ENCODE peak calls at places on chromosomes 2 and 18, in four cellular contexts. S is cardiac fibroblast, J is heart right ventricle, F is astrocyte of the spinal cord. B is an unnamed sample.

GRCh38 chr2:111617804-111618576 is 266.0 kb downstream of the ANAPC1 start:
- DNase-seq in S (peak), J (peak), F (no peak), B (no peak)

GRCh38 chr2:170073288-170073687 is 104.7 kb upstream of the MYO3B start:
- DNase-seq in S (peak), J (peak), F (peak), B (peak)

GRCh38 chr18:75471850-75472249 is 44.3 kb upstream of the SMIM21 start:
- DNase-seq in S (no peak), J (no peak), F (no peak), B (no peak)

GRCh38 chr2:65545818-65546217 is 113.4 kb upstream of the SPRED2 start:
- DNase-seq in S (peak), J (peak), F (no peak), B (peak)

GRCh38 chr2:144049137-144049536 is 470.8 kb downstream of the ZEB2 start:
- DNase-seq in S (no peak), J (no peak), F (no peak), B (no peak)

GRCh38 chr18:49177812-49178211 is 227.0 kb upstream of the SMAD7 start:
- DNase-seq in S (peak), J (no peak), F (peak), B (peak)

GRCh38 chr18:57627488-57627887 is 5.9 kb upstream of the NARS1 start:
- DNase-seq in S (no peak), J (no peak), F (peak), B (peak)

GRCh38 chr18:48804856-48805610 is 145.7 kb downstream of the SMAD7 start:
- DNase-seq in S (no peak), J (no peak), F (no peak), B (no peak)

GRCh38 chr18:2981212-2981728 is 31.7 kb downstream of the LPIN2 start:
- DNase-seq in S (peak), J (no peak), F (peak), B (peak)

GRCh38 chr2:68553098-68553497 is 85.7 kb downstream of the APLF start:
- DNase-seq in S (no peak), J (no peak), F (no peak), B (no peak)

GRCh38 chr18:32405588-32405987 is 65.1 kb downstream of the GAREM1 start:
- DNase-seq in S (no peak), J (no peak), F (no peak), B (no peak)

GRCh38 chr2:234249873-234250272 is 199.4 kb downstream of the SPP2 start:
- DNase-seq in S (peak), J (no peak), F (peak), B (peak)

GRCh38 chr2:85851253-85851955 is 37.4 kb downstream of the ST3GAL5 start:
- DNase-seq in S (no peak), J (no peak), F (no peak), B (peak)

GRCh38 chr2:127193948-127194267 is 26.2 kb downstream of the CYP27C1 start:
- DNase-seq in S (peak), J (no peak), F (peak), B (no peak)

GRCh38 chr2:237236188-237236587 is 150.5 kb downstream of the COPS8 start:
- DNase-seq in S (peak), J (no peak), F (no peak), B (peak)

GRCh38 chr2:134039912-134040581 is 213.8 kb upstream of the MGAT5 start:
- DNase-seq in S (no peak), J (no peak), F (no peak), B (no peak)

GRCh38 chr2:204127238-204127637 is 190.7 kb downstream of the ICOS start:
- DNase-seq in S (no peak), J (no peak), F (peak), B (peak)

GRCh38 chr2:171574149-171574795 is 52.0 kb downstream of the CYBRD1 start:
- DNase-seq in S (peak), J (peak), F (peak), B (peak)

GRCh38 chr2:26528186-26528585 is 50.3 kb upstream of the OTOF start:
- DNase-seq in S (no peak), J (no peak), F (no peak), B (no peak)

GRCh38 chr2:67130526-67131309 is 266.4 kb upstream of the ETAA1 start:
- DNase-seq in S (peak), J (no peak), F (peak), B (no peak)

GRCh38 chr2:69046221-69046662 is 33.3 kb downstream of the ANTXR1 start:
- DNase-seq in S (peak), J (no peak), F (peak), B (peak)

GRCh38 chr2:178804791-178805190 is 2.4 kb downstream of the TTN start:
- DNase-seq in S (no peak), J (no peak), F (no peak), B (peak)

GRCh38 chr18:48354746-48355260 is 54.4 kb downstream of the ZBTB7C start:
- DNase-seq in S (no peak), J (no peak), F (no peak), B (no peak)

GRCh38 chr2:178761759-178762371 is 45.4 kb downstream of the TTN start:
- DNase-seq in S (peak), J (no peak), F (peak), B (peak)

GRCh38 chr2:29213871-29214341 is 98.7 kb downstream of the CLIP4 start:
- DNase-seq in S (no peak), J (no peak), F (no peak), B (peak)

GRCh38 chr18:23641143-23641720 is 21.5 kb downstream of the ANKRD29 start:
- DNase-seq in S (no peak), J (no peak), F (no peak), B (no peak)

GRCh38 chr2:37371979-37372378 is 27.5 kb downstream of the QPCT start:
- DNase-seq in S (no peak), J (no peak), F (no peak), B (no peak)

GRCh38 chr18:13394794-13395193 is 176.2 kb downstream of the LDLRAD4 start:
- DNase-seq in S (no peak), J (no peak), F (no peak), B (no peak)

GRCh38 chr2:233267516-233268245 is 16.2 kb downstream of the ATG16L1 start:
- DNase-seq in S (no peak), J (no peak), F (no peak), B (no peak)

GRCh38 chr2:94762600-94762999 is 108.6 kb upstream of the TEKT4 start:
- DNase-seq in S (no peak), J (no peak), F (no peak), B (no peak)

GRCh38 chr2:171793691-171794678 is 100.1 kb downstream of the SLC25A12 start:
- DNase-seq in S (peak), J (no peak), F (peak), B (no peak)

GRCh38 chr2:207141381-207141780 is 24.4 kb downstream of the KLF7 start:
- DNase-seq in S (no peak), J (no peak), F (no peak), B (no peak)

GRCh38 chr2:207143131-207143473 is 22.6 kb downstream of the KLF7 start:
- DNase-seq in S (no peak), J (no peak), F (no peak), B (no peak)

GRCh38 chr2:207144191-207144795 is 21.5 kb downstream of the KLF7 start:
- DNase-seq in S (no peak), J (no peak), F (no peak), B (no peak)

GRCh38 chr2:207142461-207142860 is 23.3 kb downstream of the KLF7 start:
- DNase-seq in S (peak), J (peak), F (no peak), B (no peak)

DNA sequence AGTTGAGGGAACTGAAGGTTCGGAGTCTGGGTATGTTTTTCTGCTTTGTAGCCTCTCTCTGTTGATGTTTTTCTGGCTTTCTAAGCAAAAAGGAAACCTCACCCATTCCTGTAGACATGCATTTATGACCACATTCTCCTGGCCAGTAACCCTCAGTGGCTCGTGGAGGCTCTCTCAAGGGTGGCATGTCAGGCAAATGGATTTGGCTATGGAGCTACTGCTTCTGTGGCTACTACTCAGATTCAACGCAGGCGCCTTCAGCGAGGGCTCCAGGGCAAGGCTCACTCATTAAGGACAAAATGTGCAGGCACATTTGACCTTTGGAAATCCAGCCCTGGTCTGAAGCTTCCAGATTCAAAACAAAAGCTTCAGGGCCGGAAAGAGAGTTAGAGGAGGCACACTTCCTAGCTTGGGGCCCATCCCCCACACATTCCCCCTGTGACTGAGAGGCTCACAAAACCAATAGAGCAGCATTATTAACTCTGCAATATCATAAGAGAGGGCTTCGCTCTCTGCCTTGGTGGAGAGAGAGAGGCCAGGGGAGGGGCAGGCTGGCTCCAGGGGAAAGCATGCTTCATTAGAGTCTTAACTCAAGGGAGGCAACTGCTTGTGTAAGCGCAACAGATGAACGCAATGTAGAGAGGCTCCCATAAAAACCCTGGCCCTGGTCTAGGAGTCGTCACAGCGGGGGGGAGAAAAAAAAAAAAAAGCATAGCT is 22.1 kb downstream of the KLF7 start:
- DNase-seq in S (peak), J (peak), F (peak), B (no peak)
- H3K4me3 ChIP-seq in S (peak), J (peak), F (peak), B (no peak)

GRCh38 chr2:108927405-108927804 is 61.6 kb downstream of the EDAR start:
- DNase-seq in S (no peak), J (no peak), F (no peak), B (no peak)

GRCh38 chr2:108926561-108927380 is 62.2 kb downstream of the EDAR start:
- DNase-seq in S (no peak), J (no peak), F (no peak), B (no peak)

GRCh38 chr2:108929896-108930425 is 59.1 kb downstream of the EDAR start:
- DNase-seq in S (no peak), J (no peak), F (no peak), B (no peak)

GRCh38 chr2:108928660-108929377 is 60.2 kb downstream of the EDAR start:
- DNase-seq in S (no peak), J (no peak), F (no peak), B (no peak)

GRCh38 chr2:108927936-108928659 is 60.9 kb downstream of the EDAR start:
- DNase-seq in S (peak), J (no peak), F (peak), B (peak)
- TF ChIP-seq CTCF in S (peak), J (peak), F (peak), B (peak)

GRCh38 chr2:12126325-12126724 is 379.9 kb downstream of the LPIN1 start:
- DNase-seq in S (peak), J (no peak), F (no peak), B (no peak)
- H3K4me3 ChIP-seq in S (no peak), J (no peak), F (no peak), B (no peak)

GRCh38 chr2:60569680-60570111 is 16.2 kb upstream of the BCL11A start:
- DNase-seq in S (no peak), J (no peak), F (no peak), B (no peak)

GRCh38 chr2:60567919-60568874 is 14.7 kb upstream of the BCL11A start:
- DNase-seq in S (no peak), J (no peak), F (no peak), B (no peak)

GRCh38 chr2:60567092-60567491 is 13.6 kb upstream of the BCL11A start:
- DNase-seq in S (no peak), J (no peak), F (no peak), B (no peak)

GRCh38 chr2:60560734-60561649 is 7.5 kb upstream of the BCL11A start:
- DNase-seq in S (peak), J (no peak), F (no peak), B (peak)

GRCh38 chr2:60565472-60565871 is 12.0 kb upstream of the BCL11A start:
- DNase-seq in S (peak), J (no peak), F (peak), B (peak)
- TF ChIP-seq CTCF in S (no peak), J (peak), F (peak), B (peak)

DNA sequence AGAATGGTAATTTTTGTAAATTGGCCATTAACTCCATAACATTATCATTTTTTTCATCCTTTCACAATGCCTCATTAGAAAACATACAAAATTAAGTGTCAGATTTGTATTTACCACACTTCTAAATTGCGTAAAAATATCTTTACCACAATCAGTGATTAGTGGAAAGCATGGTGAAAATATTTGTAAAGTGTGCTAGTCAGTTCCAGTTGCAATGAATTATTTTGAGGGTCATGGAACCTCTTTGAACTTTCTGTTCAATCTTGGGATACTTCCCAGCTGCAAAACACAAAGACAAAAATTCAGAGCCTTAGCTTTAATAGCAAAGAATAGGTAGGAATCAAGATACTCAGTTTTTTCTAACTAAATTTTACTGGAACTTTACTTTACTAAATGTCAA is 4.0 kb upstream of the COL3A1 start:
- DNase-seq in S (no peak), J (no peak), F (no peak), B (no peak)
- H3K4me3 ChIP-seq in S (no peak), J (no peak), F (no peak), B (no peak)

GRCh38 chr2:119756837-119757236 is 2.9 kb upstream of the PTPN4 start:
- DNase-seq in S (peak), J (peak), F (peak), B (peak)

GRCh38 chr2:119758881-119759450 is 756 bp upstream of the PTPN4 start:
- DNase-seq in S (no peak), J (no peak), F (no peak), B (no peak)

GRCh38 chr2:119760237-119760807 is 600 bp downstream of the PTPN4 start:
- DNase-seq in S (no peak), J (peak), F (no peak), B (peak)

GRCh38 chr2:119760876-119761275 is 1.2 kb downstream of the PTPN4 start:
- DNase-seq in S (peak), J (no peak), F (peak), B (peak)

DNA sequence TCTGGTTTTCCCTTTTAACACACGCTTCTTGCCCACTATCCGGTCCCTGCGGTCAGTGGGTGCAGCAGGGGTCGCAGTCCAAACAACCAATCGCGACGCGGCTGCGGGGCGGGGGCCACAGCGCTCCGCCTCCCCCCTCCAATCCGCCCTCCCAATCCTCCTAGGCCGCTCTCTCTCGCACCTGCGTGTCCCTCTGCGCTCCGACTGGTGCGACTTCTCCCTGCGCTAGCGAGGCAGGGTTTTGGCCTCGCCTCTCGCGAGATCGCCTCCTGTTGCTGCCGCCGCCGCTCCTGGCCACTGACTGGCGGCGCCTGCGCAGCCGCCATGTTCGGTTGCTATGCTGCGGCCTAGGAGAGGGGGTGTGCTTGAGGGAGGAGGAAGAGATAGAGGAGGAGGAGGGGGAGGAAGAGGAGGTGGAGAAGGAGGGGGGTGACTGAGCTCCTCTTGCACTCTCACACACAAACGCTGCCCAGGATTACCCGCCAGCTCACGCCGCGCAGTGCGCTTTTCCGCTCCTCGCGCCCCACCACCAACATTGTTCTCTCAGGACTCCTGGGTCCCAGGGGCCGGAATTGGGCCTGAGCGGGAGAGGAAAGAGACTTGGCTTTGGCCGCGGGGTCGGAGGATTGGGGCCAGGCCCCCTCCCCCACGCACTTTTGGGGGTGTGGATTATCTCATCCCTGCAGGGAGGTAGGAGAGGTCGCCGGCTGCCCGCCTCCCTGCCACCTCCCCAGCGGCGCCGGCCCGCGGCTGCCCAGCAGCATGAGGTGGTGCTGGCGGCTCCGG is at the start of gene PTPN4:
- DNase-seq in S (peak), J (peak), F (peak), B (peak)
- TF ChIP-seq CTCF in S (no peak), J (peak), F (no peak), B (no peak)

GRCh38 chr2:238872628-238873400 is 24.9 kb downstream of the TWIST2 start:
- DNase-seq in S (no peak), J (no peak), F (no peak), B (no peak)
- H3K4me3 ChIP-seq in S (no peak), J (no peak), F (no peak), B (no peak)

GRCh38 chr2:181887056-181887455 is 4.5 kb upstream of the ITPRID2 start:
- DNase-seq in S (no peak), J (no peak), F (no peak), B (peak)
- TF ChIP-seq CTCF in S (no peak), J (no peak), F (no peak), B (no peak)

B was measured in epithelial cell of esophagus.